ENCODE peak calls at places on chromosomes 5 and 9, in four cellular contexts. L, V, P and B are unnamed samples. For H3K4me1, the result is how much of the 10 kb centered on the place peaks cover.

GRCh38 chr5:174192103-174192655 is 146.7 kb downstream of the NSG2 start:
- DNase-seq in L (no peak), V (no peak), P (no peak), B (no peak)

GRCh38 chr5:134477462-134478245 is 47.8 kb upstream of the JADE2 start:
- DNase-seq in L (no peak), V (no peak), P (no peak), B (no peak)

GRCh38 chr5:81895312-81895711 is 76.5 kb upstream of the ATG10 start:
- DNase-seq in L (no peak), V (no peak), P (no peak), B (no peak)

GRCh38 chr5:95069948-95070347 is 214.9 kb downstream of the MCTP1 start:
- DNase-seq in L (no peak), V (no peak), P (no peak), B (no peak)

GRCh38 chr9:15146121-15146820 is 160.7 kb downstream of the TTC39B start:
- DNase-seq in L (no peak), V (no peak), P (no peak), B (no peak)

GRCh38 chr5:138349842-138350635 is 2.4 kb upstream of the KDM3B start:
- DNase-seq in L (no peak), V (no peak), P (no peak), B (no peak)

GRCh38 chr5:133704411-133704810 is 92.1 kb upstream of the FSTL4 start:
- DNase-seq in L (no peak), V (no peak), P (peak), B (no peak)

GRCh38 chr9:18330736-18331335 is 143.1 kb upstream of the ADAMTSL1 start:
- DNase-seq in L (no peak), V (no peak), P (no peak), B (no peak)

GRCh38 chr9:38227656-38228055 is 158.6 kb upstream of the SHB start:
- DNase-seq in L (no peak), V (no peak), P (no peak), B (peak)

GRCh38 chr5:573206-573605 is 38.9 kb upstream of the CEP72 start:
- DNase-seq in L (no peak), V (no peak), P (peak), B (no peak)

GRCh38 chr5:21219255-21219654 is 1231.3 kb upstream of the CDH18 start:
- DNase-seq in L (no peak), V (no peak), P (no peak), B (no peak)

GRCh38 chr9:135673941-135674340 is 10.8 kb downstream of the LCN9 start:
- DNase-seq in L (no peak), V (no peak), P (no peak), B (no peak)

GRCh38 chr9:137657606-137658005 is 38.8 kb downstream of the EHMT1 start:
- DNase-seq in L (no peak), V (no peak), P (no peak), B (no peak)

GRCh38 chr5:138664276-138664943 is 88.8 kb upstream of the CTNNA1 start:
- DNase-seq in L (peak), V (no peak), P (no peak), B (no peak)

GRCh38 chr9:130337784-130338380 is 72.3 kb downstream of the HMCN2 start:
- DNase-seq in L (no peak), V (no peak), P (no peak), B (no peak)

GRCh38 chr9:133000842-133001241 is 22.3 kb downstream of the GFI1B start:
- DNase-seq in L (no peak), V (no peak), P (no peak), B (no peak)
- H3K4me1 ChIP-seq in L (under half), V (under half), P (under half), B (under half)

DNA sequence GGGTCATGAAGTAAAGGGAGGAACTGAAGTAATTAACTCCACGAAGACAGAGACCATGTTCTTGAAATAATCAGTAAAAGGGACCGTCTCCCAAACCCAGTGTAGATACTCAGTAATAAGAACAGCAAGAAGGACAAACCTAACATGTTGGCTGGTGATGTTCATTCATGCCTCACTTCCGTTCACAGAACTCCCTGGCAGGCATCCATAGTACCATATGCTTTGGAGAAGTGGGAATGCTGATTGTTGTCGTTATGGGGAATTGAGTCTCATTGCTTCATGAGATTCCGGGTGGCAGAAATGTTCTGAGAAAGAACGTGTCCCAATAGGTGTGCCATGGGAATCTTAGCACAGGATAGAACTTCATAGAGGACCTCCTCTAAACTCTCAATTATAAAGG is 452.3 kb downstream of the ZSWIM6 start:
- DNase-seq in L (no peak), V (no peak), P (no peak), B (no peak)
- H3K4me1 ChIP-seq in L (under half), V (under half), P (under half), B (under half)

GRCh38 chr9:134374301-134375010 is 48.2 kb downstream of the RXRA start:
- DNase-seq in L (no peak), V (no peak), P (peak), B (no peak)
- H3K4me1 ChIP-seq in L (half or more), V (under half), P (half or more), B (under half)

GRCh38 chr5:65863747-65864146 is 62.6 kb upstream of the ERBIN start:
- DNase-seq in L (no peak), V (no peak), P (no peak), B (no peak)

GRCh38 chr5:65862384-65862783 is 64.0 kb upstream of the ERBIN start:
- DNase-seq in L (no peak), V (no peak), P (no peak), B (no peak)

GRCh38 chr5:65858316-65858715 is 68.1 kb upstream of the ERBIN start:
- DNase-seq in L (no peak), V (no peak), P (no peak), B (no peak)

GRCh38 chr5:65866837-65867508 is 59.4 kb upstream of the ERBIN start:
- DNase-seq in L (no peak), V (no peak), P (no peak), B (peak)

GRCh38 chr5:65861830-65862241 is 64.5 kb upstream of the ERBIN start:
- DNase-seq in L (no peak), V (no peak), P (no peak), B (no peak)
- H3K4me1 ChIP-seq in L (under half), V (under half), P (under half), B (under half)

GRCh38 chr5:141870226-141870625 is 8.0 kb downstream of the PCDH1 start:
- DNase-seq in L (no peak), V (no peak), P (peak), B (no peak)

GRCh38 chr5:141869514-141869913 is 8.7 kb downstream of the PCDH1 start:
- DNase-seq in L (peak), V (no peak), P (no peak), B (no peak)

GRCh38 chr5:141871870-141872269 is 6.3 kb downstream of the PCDH1 start:
- DNase-seq in L (no peak), V (no peak), P (no peak), B (no peak)

GRCh38 chr5:141869040-141869439 is 9.2 kb downstream of the PCDH1 start:
- DNase-seq in L (peak), V (no peak), P (no peak), B (no peak)

DNA sequence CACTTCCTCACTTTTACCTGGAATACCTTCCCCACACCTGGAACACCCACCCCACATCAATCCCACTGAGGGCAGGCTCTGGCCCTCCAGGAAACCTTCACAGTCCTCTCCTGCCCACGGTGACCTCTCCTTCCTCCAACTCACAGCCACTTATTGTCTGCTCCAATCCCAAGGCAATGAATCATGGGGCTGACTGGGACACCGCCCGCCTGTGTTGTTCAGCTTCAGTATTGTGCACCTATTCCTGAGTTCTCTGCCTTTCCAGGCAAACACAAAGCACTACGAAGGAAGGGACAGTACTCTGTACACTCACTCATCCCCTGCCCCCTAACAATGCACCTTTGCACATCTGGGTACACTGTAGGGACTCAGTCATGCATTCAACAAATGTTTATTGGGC is 7.3 kb downstream of the PCDH1 start:
- DNase-seq in L (no peak), V (no peak), P (peak), B (no peak)
- H3K4me1 ChIP-seq in L (under half), V (under half), P (under half), B (under half)

DNA sequence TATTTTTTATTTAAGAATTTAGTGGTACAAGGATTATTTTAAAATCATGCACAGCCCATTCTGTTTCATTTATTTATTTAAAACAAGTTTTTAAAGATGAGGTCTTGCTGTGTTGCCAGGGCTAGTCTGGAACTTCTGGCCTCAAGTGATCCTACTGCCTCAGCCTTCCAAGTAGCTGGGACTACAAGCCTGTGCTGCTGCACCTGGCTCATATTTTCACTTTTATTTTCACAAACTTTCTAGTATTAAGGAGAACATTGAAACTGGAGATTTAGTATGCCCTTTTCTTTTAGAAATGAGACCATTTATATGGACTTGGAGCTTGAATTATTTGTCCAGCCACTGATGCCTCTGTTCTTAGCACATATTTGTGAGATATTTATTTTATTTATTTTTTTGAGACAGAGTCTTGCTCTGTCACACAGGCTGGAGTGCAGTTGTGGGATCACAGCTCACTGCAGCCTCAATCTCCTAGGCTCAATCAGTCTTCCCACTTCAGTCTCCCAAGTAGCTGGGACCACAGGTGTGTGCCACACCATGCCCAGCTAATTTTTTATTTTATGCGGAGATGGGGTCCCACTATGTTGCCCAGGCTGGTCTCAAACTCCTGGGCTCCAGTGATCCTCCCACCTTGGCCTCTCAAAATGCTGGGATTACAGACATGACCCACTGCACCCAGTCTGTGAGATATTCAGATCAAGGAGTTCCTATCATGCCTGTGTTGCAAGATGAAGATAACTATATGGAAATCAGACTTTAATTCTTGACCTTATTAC is 7.4 kb downstream of the DMXL1 start:
- DNase-seq in L (no peak), V (no peak), P (no peak), B (no peak)
- H3K4me1 ChIP-seq in L (under half), V (under half), P (half or more), B (under half)

GRCh38 chr5:154793599-154794524 is 38.7 kb downstream of the LARP1 start:
- DNase-seq in L (no peak), V (no peak), P (peak), B (no peak)
- H3K4me1 ChIP-seq in L (under half), V (under half), P (under half), B (under half)